ENCODE peak calls at places on chromosomes 4 and X, in five cellular contexts. Y is GM23338, H is breast epithelium, W is GM12878, X is suprapubic skin. I is an unnamed sample.

GRCh38 chrX:103187953-103188475 is 26.9 kb upstream of the BEX4 start:
- DNase-seq in X (no peak), W (no peak), H (no peak), Y (no peak), I (no peak)

GRCh38 chr4:52951016-52951415 is 88.9 kb downstream of the RASL11B start:
- DNase-seq in W (no peak), X (no peak), Y (no peak), H (no peak), I (no peak)

GRCh38 chrX:31126205-31126604 is 54.4 kb upstream of the FTHL17 start:
- DNase-seq in X (no peak), Y (peak; percentile 1), W (no peak), H (no peak), I (no peak)

GRCh38 chr4:3491681-3492405 is 28.7 kb downstream of the DOK7 start:
- DNase-seq in Y (no peak), H (no peak), W (no peak), X (no peak), I (no peak)

GRCh38 chr4:1072830-1073446 is 40.4 kb downstream of the RNF212 start:
- DNase-seq in H (peak; percentile 51), W (no peak), Y (peak; percentile 68), X (no peak), I (no peak)

GRCh38 chr4:2363951-2364653 is 54.3 kb downstream of the ZFYVE28 start:
- DNase-seq in H (no peak), Y (no peak), W (no peak), X (no peak), I (no peak)

GRCh38 chr4:145694929-145695328 is 15.0 kb downstream of the C4orf51 start:
- DNase-seq in W (no peak), X (no peak), H (no peak), Y (no peak), I (no peak)

GRCh38 chr4:87108142-87108546 is 112.3 kb downstream of the KLHL8 start:
- DNase-seq in W (no peak), Y (no peak), X (no peak), H (no peak), I (no peak)

GRCh38 chr4:186472948-186473347 is 82.4 kb downstream of the MTNR1A start:
- DNase-seq in X (no peak), H (no peak), W (no peak), Y (peak; percentile 52), I (peak; percentile 31)

GRCh38 chrX:11380187-11380586 is 87.0 kb downstream of the AMELX start:
- DNase-seq in Y (no peak), H (no peak), X (no peak), W (no peak), I (no peak)

GRCh38 chr4:166104623-166105022 is 231.6 kb downstream of the TLL1 start:
- DNase-seq in H (no peak), W (no peak), Y (no peak), X (no peak), I (no peak)

GRCh38 chr4:92047209-92047877 is 256.4 kb upstream of the GRID2 start:
- DNase-seq in H (no peak), W (no peak), X (no peak), Y (peak; percentile 45), I (no peak)

GRCh38 chrX:111874241-111874640 is 1.7 kb upstream of the TRPC5OS start:
- DNase-seq in X (no peak), Y (no peak), H (no peak), W (no peak), I (no peak)

GRCh38 chrX:18887177-18887820 is 96.6 kb downstream of the PHKA2 start:
- DNase-seq in W (no peak), X (no peak), H (no peak), Y (peak; percentile 21), I (no peak)

GRCh38 chr4:72326692-72327632 is 242.1 kb downstream of the ADAMTS3 start:
- DNase-seq in X (no peak), H (no peak), W (no peak), Y (peak; percentile 71), I (no peak)

GRCh38 chr4:3703677-3704521 is 62.3 kb upstream of the ADRA2C start:
- DNase-seq in Y (peak; percentile 68), W (no peak), X (peak; percentile 61), H (no peak), I (no peak)

GRCh38 chr4:2867758-2868491 is 24.3 kb downstream of the ADD1 start:
- DNase-seq in H (no peak), W (no peak), Y (peak; percentile 67), X (no peak), I (no peak)

GRCh38 chrX:15343075-15343476 is 7.8 kb upstream of the PIGA start:
- DNase-seq in X (no peak), Y (no peak), W (no peak), H (no peak), I (no peak)

GRCh38 chrX:80335062-80335830 is 85.0 kb upstream of the TENT5D start:
- DNase-seq in X (no peak), H (peak; percentile 30), Y (peak; percentile 85), W (no peak), I (no peak)

GRCh38 chr4:1091561-1091995 is 21.8 kb downstream of the RNF212 start:
- DNase-seq in W (no peak), H (no peak), Y (no peak), X (peak; percentile 65), I (no peak)

GRCh38 chr4:89000844-89001360 is 56.1 kb downstream of the FAM13A start:
- DNase-seq in W (no peak), H (no peak), X (no peak), Y (no peak), I (no peak)

GRCh38 chr4:100682477-100683218 is 164.8 kb upstream of the EMCN start:
- DNase-seq in Y (peak; percentile 45), H (no peak), W (no peak), X (no peak), I (no peak)

GRCh38 chr4:184503869-184504300 is 29.5 kb upstream of the IRF2 start:
- DNase-seq in Y (no peak), X (no peak), W (no peak), H (no peak), I (no peak)

GRCh38 chr4:173130671-173131070 is 37.9 kb upstream of the GALNT7 start:
- DNase-seq in Y (no peak), X (no peak), W (no peak), H (no peak), I (no peak)

DNA sequence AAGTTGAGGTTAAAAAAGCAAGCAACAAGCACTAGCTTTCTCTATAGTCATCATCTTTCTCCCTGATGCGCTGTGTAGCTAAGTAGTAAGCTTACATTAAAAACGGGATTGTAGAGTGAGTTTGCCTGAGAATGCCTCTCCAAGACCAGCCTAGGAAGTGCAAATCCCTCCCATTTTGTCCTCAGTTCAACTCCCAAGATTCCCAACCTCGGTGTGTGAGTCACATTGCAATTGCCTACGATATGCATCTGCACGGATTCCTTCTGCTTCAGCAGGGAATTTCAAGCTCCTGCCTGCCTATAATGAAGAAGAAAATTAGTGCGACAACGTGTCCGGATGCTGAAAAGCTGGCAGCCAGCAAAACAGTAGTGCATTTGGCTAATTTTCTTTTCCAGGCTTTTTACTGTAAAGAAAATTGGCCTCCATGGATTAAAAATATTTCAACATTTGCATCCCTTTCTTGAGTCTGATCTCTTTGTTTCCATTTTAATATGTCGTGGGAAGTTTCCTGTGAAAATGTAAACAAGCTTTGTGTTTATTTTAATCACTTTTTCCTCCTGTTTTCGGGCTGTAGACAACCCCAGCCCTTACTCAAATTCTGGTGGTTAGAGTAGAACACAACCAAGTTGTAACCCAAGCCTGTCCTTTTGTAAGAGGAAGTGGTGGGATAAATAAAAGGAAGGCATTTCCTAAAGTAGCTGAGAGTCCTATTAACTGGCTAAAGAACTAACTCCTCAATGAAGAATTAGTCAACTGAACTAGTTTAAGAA is 58.4 kb upstream of the TET2 start:
- DNase-seq in Y (peak; percentile 62), X (no peak), W (no peak), H (no peak), I (no peak)
- H3K4me3 ChIP-seq in Y (peak overlapping the region; percentile 16), X (peak overlapping the region; percentile 22), W (no peak overlapping the region), H (peak overlapping the region; percentile 1), I (no peak overlapping the region)

GRCh38 chrX:276588-277171 is 4.5 kb upstream of the PLCXD1 start:
- DNase-seq in X (peak; percentile 84), H (peak; percentile 74), W (no peak), Y (no peak), I (no peak)

GRCh38 chrX:270848-271367 is 10.3 kb upstream of the PLCXD1 start:
- DNase-seq in W (no peak), Y (peak; percentile 43), H (no peak), X (peak; percentile 70), I (no peak)

GRCh38 chrX:274904-275475 is 6.2 kb upstream of the PLCXD1 start:
- DNase-seq in Y (peak; percentile 86), W (no peak), H (no peak), X (peak; percentile 77), I (no peak)

GRCh38 chrX:275476-275966 is 5.7 kb upstream of the PLCXD1 start:
- DNase-seq in Y (no peak), X (peak; percentile 77), H (no peak), W (no peak), I (no peak)

GRCh38 chrX:275967-276587 is 5.1 kb upstream of the PLCXD1 start:
- DNase-seq in Y (peak; percentile 90), H (peak; percentile 78), W (no peak), X (peak; percentile 91), I (no peak)
- TF ChIP-seq CTCF in Y (no peak), H (peak; percentile 17), W (no peak), X (no peak), I (no peak)

GRCh38 chr4:109559983-109560686 is at the start of gene MCUB:
- DNase-seq in Y (peak; percentile 93), H (peak; percentile 60), W (peak; percentile 49), X (peak; percentile 93), I (no peak)

GRCh38 chr4:109557433-109557832 is 2.6 kb upstream of the MCUB start:
- DNase-seq in Y (no peak), W (no peak), H (no peak), X (no peak), I (no peak)

GRCh38 chr4:109562457-109563237 is 2.6 kb downstream of the MCUB start:
- DNase-seq in X (no peak), H (no peak), W (no peak), Y (no peak), I (no peak)

GRCh38 chr4:109559625-109559982 is 442 bp upstream of the MCUB start:
- DNase-seq in X (no peak), W (no peak), Y (peak; percentile 75), H (no peak), I (no peak)

GRCh38 chr4:109560687-109561452 is 824 bp downstream of the MCUB start:
- DNase-seq in H (peak; percentile 20), X (peak; percentile 83), Y (peak; percentile 64), W (peak; percentile 80), I (no peak)
- TF ChIP-seq POLR2AphosphoS5 in H (no peak), X (no peak), Y (no peak), W (peak; percentile 81), I (peak; percentile 57)

GRCh38 chr4:139978692-139979091 is 175.3 kb downstream of the MAML3 start:
- DNase-seq in X (no peak), Y (no peak), W (peak; percentile 75), H (no peak), I (no peak)
- H3K4me3 ChIP-seq in X (no peak overlapping the region), Y (no peak overlapping the region), W (no peak overlapping the region), H (no peak overlapping the region), I (no peak overlapping the region)

GRCh38 chrX:137945470-137945869 is 379.5 kb downstream of the ZIC3 start:
- DNase-seq in Y (peak; percentile 36), H (no peak), X (no peak), W (no peak), I (no peak)
- TF ChIP-seq CTCF in Y (no peak), H (no peak), X (no peak), W (no peak), I (no peak)